ENCODE peak calls at places on chromosomes 13 and 19, in six cellular contexts. Q, J, W, N, D and Z are unnamed samples.
A peak's percentile ranks its signal among the peaks of the same experiment; 100 is the strongest.

GRCh38 chr19:38073806-38074685 is 150.0 kb downstream of the DPF1 start:
- DNase-seq in N (peak; percentile 41), Q (no peak), J (no peak), D (no peak), W (peak; percentile 97), Z (no peak)

GRCh38 chr13:45847554-45848224 is 3.9 kb downstream of the SIAH3 start:
- DNase-seq in D (peak; percentile 42), W (no peak), J (no peak), N (peak; percentile 60), Q (no peak), Z (peak; percentile 89)

GRCh38 chr19:53892301-53892980 is 10.4 kb downstream of the PRKCG start:
- DNase-seq in J (no peak), W (no peak), D (no peak), Q (no peak), N (no peak), Z (no peak)

GRCh38 chr13:43572601-43573360 is 214.0 kb downstream of the ENOX1 start:
- DNase-seq in W (no peak), D (peak; percentile 35), J (no peak), Q (no peak), N (no peak), Z (peak; percentile 58)

GRCh38 chr19:35266904-35267817 is 1.6 kb upstream of the USF2 start:
- DNase-seq in D (no peak), N (no peak), Q (no peak), J (no peak), W (peak; percentile 35), Z (no peak)

GRCh38 chr13:74661851-74662250 is 527.6 kb upstream of the KLF12 start:
- DNase-seq in J (no peak), Q (no peak), W (no peak), D (no peak), N (no peak), Z (no peak)

GRCh38 chr13:41520016-41520698 is 62.8 kb downstream of the RGCC start:
- DNase-seq in W (no peak), D (no peak), N (no peak), Q (no peak), J (no peak), Z (no peak)

GRCh38 chr13:77509221-77509620 is 26.3 kb upstream of the SCEL start:
- DNase-seq in W (no peak), D (no peak), Q (no peak), J (no peak), N (no peak), Z (peak; percentile 6)

GRCh38 chr19:42693760-42694350 is 46.4 kb downstream of the PSG3 start:
- DNase-seq in Q (peak; percentile 2), D (peak; percentile 65), N (no peak), J (no peak), W (peak; percentile 35), Z (peak; percentile 17)

GRCh38 chr19:33840382-33840781 is 43.7 kb downstream of the KCTD15 start:
- DNase-seq in W (no peak), N (no peak), J (no peak), D (no peak), Q (no peak), Z (no peak)

GRCh38 chr19:4414144-4414799 is 11.8 kb downstream of the CHAF1A start:
- DNase-seq in J (no peak), W (no peak), D (no peak), Q (no peak), N (no peak), Z (no peak)

GRCh38 chr13:45895880-45896279 is 44.3 kb upstream of the SIAH3 start:
- DNase-seq in J (no peak), D (no peak), N (no peak), Q (no peak), W (no peak), Z (no peak)

GRCh38 chr19:33749016-33749415 is 47.7 kb upstream of the KCTD15 start:
- DNase-seq in D (no peak), Q (no peak), N (no peak), J (no peak), W (no peak), Z (no peak)

GRCh38 chr13:100673831-100674362 is 698 bp downstream of the TMTC4 start:
- DNase-seq in D (peak; percentile 74), Q (peak; percentile 63), W (peak; percentile 38), N (no peak), J (no peak), Z (peak; percentile 75)

GRCh38 chr13:110511509-110512181 is 49.9 kb downstream of the RAB20 start:
- DNase-seq in D (no peak), N (no peak), W (no peak), J (no peak), Q (no peak), Z (no peak)

GRCh38 chr13:109156181-109156935 is 526.9 kb downstream of the MYO16 start:
- DNase-seq in N (no peak), D (peak; percentile 92), Q (peak; percentile 43), J (no peak), W (no peak), Z (peak; percentile 19)

GRCh38 chr19:33629826-33630375 is 8.1 kb downstream of the CHST8 start:
- DNase-seq in Q (no peak), N (no peak), D (no peak), W (no peak), J (no peak), Z (no peak)

GRCh38 chr13:53683146-53683545 is 654.5 kb downstream of the OLFM4 start:
- DNase-seq in Q (no peak), J (no peak), W (no peak), N (no peak), D (no peak), Z (no peak)

GRCh38 chr13:45016792-45017425 is 27.6 kb downstream of the GPALPP1 start:
- DNase-seq in N (no peak), W (no peak), Q (no peak), J (no peak), D (no peak), Z (no peak)

GRCh38 chr13:33789067-33789606 is 28.8 kb upstream of the RFC3 start:
- DNase-seq in J (no peak), W (no peak), N (no peak), D (no peak), Q (no peak), Z (no peak)

GRCh38 chr19:27794444-27795042 is 1418.4 kb downstream of the UQCRFS1 start:
- DNase-seq in W (no peak), N (peak; percentile 65), J (no peak), D (peak; percentile 30), Q (no peak), Z (no peak)

GRCh38 chr13:49977992-49978391 is 18.9 kb upstream of the TRIM13 start:
- DNase-seq in J (no peak), Q (no peak), D (no peak), W (no peak), N (no peak), Z (no peak)

GRCh38 chr19:2055871-2056809 is 5.1 kb upstream of the MKNK2 start:
- DNase-seq in W (no peak), Q (no peak), N (no peak), J (no peak), D (peak; percentile 95), Z (peak; percentile 87)

GRCh38 chr13:52644108-52644507 is 1.9 kb downstream of the HNRNPA1L2 start:
- DNase-seq in N (no peak), W (no peak), J (no peak), D (no peak), Q (no peak), Z (no peak)

GRCh38 chr19:289651-290538 is 1.3 kb downstream of the PLPP2 start:
- DNase-seq in J (peak; percentile 86), W (no peak), D (peak; percentile 79), N (no peak), Q (no peak), Z (peak; percentile 81)

GRCh38 chr19:18310118-18310909 is 12.6 kb downstream of the LSM4 start:
- DNase-seq in J (no peak), Q (no peak), W (no peak), N (no peak), D (no peak), Z (no peak)

GRCh38 chr13:26760835-26761582 is 423 bp upstream of the GPR12 start:
- DNase-seq in W (no peak), Q (no peak), J (no peak), N (no peak), D (no peak), Z (no peak)

GRCh38 chr13:99265823-99266426 is 7.7 kb upstream of the GPR18 start:
- DNase-seq in D (peak; percentile 47), N (peak; percentile 58), Q (no peak), J (no peak), W (peak; percentile 30), Z (peak; percentile 10)

GRCh38 chr19:3556978-3557460 is 367 bp downstream of the MFSD12 start:
- DNase-seq in N (peak; percentile 41), D (no peak), Q (no peak), W (peak; percentile 47), J (no peak), Z (no peak)

GRCh38 chr19:6997679-6998445 is 23.4 kb downstream of the MBD3L2B start:
- DNase-seq in N (no peak), W (no peak), D (peak; percentile 62), J (no peak), Q (no peak), Z (no peak)

GRCh38 chr13:29595380-29596063 is at the start of gene SLC7A1:
- DNase-seq in N (peak; percentile 95), D (peak; percentile 66), Q (no peak), J (peak; percentile 69), W (peak; percentile 80), Z (peak; percentile 70)

GRCh38 chr13:99548448-99548847 is 47.2 kb downstream of the TM9SF2 start:
- DNase-seq in N (no peak), W (no peak), D (no peak), J (no peak), Q (no peak), Z (no peak)

GRCh38 chr19:57152921-57153320 is 7.9 kb upstream of the ZIM3 start:
- DNase-seq in J (no peak), N (no peak), Q (no peak), D (no peak), W (no peak), Z (no peak)

GRCh38 chr19:47491358-47492136 is 7.5 kb upstream of the KPTN start:
- DNase-seq in W (no peak), J (no peak), D (no peak), N (no peak), Q (no peak), Z (no peak)

GRCh38 chr19:18520848-18521691 is 800 bp downstream of the ELL start:
- DNase-seq in N (peak; percentile 34), W (peak; percentile 41), D (no peak), Q (no peak), J (no peak), Z (no peak)